ENCODE peak calls at places on chromosome 17, in six cellular contexts. R is left lung; A is GM23248; N is H1; C is naive thymus-derived CD4-positive, alpha-beta T cell; T is HepG2. E is an unnamed sample.

GRCh38 chr17:73998246-73999220 is 204.9 kb upstream of the RPL38 start:
- DNase-seq in R (peak; percentile 39), A (peak; percentile 42), N (peak; percentile 91), C (peak; percentile 33), T (peak; percentile 44), E (peak; percentile 20)

GRCh38 chr17:29019475-29020181 is 13.8 kb upstream of the SEZ6 start:
- DNase-seq in R (no peak), A (no peak), N (peak; percentile 72), C (no peak), T (no peak), E (no peak)

GRCh38 chr17:7955414-7956042 is 23.5 kb downstream of the CNTROB start:
- DNase-seq in R (no peak), A (peak; percentile 19), N (no peak), C (no peak), T (no peak), E (no peak)

GRCh38 chr17:58535431-58535830 is 21.0 kb upstream of the MTMR4 start:
- DNase-seq in R (no peak), A (peak; percentile 60), N (no peak), C (no peak), T (peak; percentile 81), E (no peak)

GRCh38 chr17:39209317-39210092 is 9.4 kb downstream of the RPL19 start:
- DNase-seq in R (peak; percentile 83), A (peak; percentile 91), N (peak; percentile 76), C (peak; percentile 83), T (no peak), E (peak; percentile 89)

GRCh38 chr17:32266389-32267269 is 997 bp downstream of the RHBDL3 start:
- DNase-seq in R (no peak), A (peak; percentile 30), N (peak; percentile 85), C (peak; percentile 20), T (no peak), E (no peak)

GRCh38 chr17:79950306-79950705 is 85.4 kb downstream of the TBC1D16 start:
- DNase-seq in R (no peak), A (no peak), N (peak; percentile 78), C (no peak), T (no peak), E (peak; percentile 49)

GRCh38 chr17:10192963-10193362 is 5.4 kb downstream of the GAS7 start:
- DNase-seq in R (no peak), A (peak; percentile 88), N (no peak), C (no peak), T (no peak), E (no peak)

GRCh38 chr17:17343160-17343735 is 40.1 kb downstream of the NT5M start:
- DNase-seq in R (no peak), A (no peak), N (no peak), C (no peak), T (no peak), E (no peak)

GRCh38 chr17:81930142-81931125 is 2.9 kb upstream of the MAFG start:
- DNase-seq in R (no peak), A (peak; percentile 47), N (no peak), C (no peak), T (no peak), E (no peak)

GRCh38 chr17:81931557-81932332 is 4.2 kb upstream of the MAFG start:
- DNase-seq in R (no peak), A (no peak), N (no peak), C (no peak), T (no peak), E (no peak)

GRCh38 chr17:81929253-81930141 is 2.0 kb upstream of the MAFG start:
- DNase-seq in R (no peak), A (no peak), N (no peak), C (no peak), T (no peak), E (no peak)

GRCh38 chr17:81932333-81932983 is 4.6 kb downstream of the PYCR1 start:
- DNase-seq in R (no peak), A (no peak), N (no peak), C (no peak), T (no peak), E (no peak)

GRCh38 chr17:81931189-81931556 is 3.6 kb upstream of the MAFG start:
- DNase-seq in R (no peak), A (no peak), N (no peak), C (no peak), T (no peak), E (no peak)
- H3K4me1 ChIP-seq in R (peaks cover 25% of the 10 kb centered on the region), A (peaks cover 6% of the 10 kb centered on the region), N (peaks cover 9% of the 10 kb centered on the region), C (peaks cover 10% of the 10 kb centered on the region), T (peaks cover 50% of the 10 kb centered on the region), E (peaks cover 1% of the 10 kb centered on the region)

DNA sequence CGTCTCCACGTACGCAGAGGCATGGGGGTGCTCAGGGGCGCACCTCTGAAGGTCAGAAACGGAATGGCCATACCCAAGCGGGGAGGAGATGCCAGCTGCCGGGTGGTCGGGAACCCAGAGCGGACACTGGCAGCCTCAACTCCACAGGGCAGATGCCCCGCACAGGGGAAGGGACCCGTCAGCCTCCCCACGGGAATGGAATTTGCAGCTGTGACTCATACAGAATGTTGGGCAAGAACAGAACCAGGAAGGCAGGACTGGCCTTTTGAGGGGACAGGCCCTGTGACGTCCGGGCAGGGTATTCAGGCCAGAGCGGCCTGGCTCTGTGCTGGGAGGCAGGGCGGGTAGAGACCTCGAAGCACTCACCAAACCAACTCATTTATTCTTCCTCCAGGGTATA is 7.5 kb downstream of the TK1 start:
- DNase-seq in R (peak; percentile 69), A (peak; percentile 52), N (no peak), C (no peak), T (no peak), E (peak; percentile 73)
- H3K4me1 ChIP-seq in R (peaks cover 56% of the 10 kb centered on the region), A (no peaks in the 10 kb centered on the region), N (no peaks in the 10 kb centered on the region), C (peaks cover 3% of the 10 kb centered on the region), T (peaks cover 18% of the 10 kb centered on the region), E (peaks cover 13% of the 10 kb centered on the region)

DNA sequence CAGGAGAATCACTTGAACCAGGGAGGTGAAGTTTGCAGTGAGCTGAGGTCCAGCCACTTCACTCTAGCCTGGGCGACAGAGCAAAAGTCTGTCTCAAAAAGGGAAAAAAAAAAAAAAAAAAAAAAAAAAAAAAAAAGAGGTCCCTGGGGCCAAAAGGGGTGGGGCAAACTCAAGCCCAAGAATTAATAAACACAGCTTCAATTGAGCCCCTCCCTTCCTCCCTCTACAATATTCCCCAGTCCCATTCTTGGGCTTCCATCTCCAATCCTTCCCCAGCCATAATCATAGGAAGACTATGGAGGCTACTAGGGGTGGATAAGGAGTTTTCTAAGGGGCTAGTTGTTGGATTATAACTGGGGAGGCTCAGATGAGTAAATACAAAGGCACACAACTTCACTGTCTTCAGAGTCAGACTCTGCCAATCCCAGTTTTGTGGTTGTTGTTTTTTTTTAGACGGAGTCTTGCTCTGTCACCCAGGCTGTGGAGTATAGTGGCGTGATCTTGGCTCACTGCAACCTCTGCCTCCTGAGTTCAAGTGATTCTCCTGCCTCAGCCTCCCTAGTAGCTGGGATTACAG is 9.5 kb downstream of the CAVIN1 start:
- DNase-seq in R (no peak), A (peak; percentile 56), N (no peak), C (no peak), T (no peak), E (no peak)
- H3K4me1 ChIP-seq in R (peaks cover 83% of the 10 kb centered on the region), A (peaks cover 75% of the 10 kb centered on the region), N (peaks cover 9% of the 10 kb centered on the region), C (peaks cover 3% of the 10 kb centered on the region), T (no peaks in the 10 kb centered on the region), E (peaks cover 15% of the 10 kb centered on the region)

GRCh38 chr17:6753565-6753964 is 2.3 kb upstream of the XAF1 start:
- DNase-seq in R (no peak), A (peak; percentile 4), N (no peak), C (no peak), T (no peak), E (no peak)
- H3K4me1 ChIP-seq in R (peaks cover 64% of the 10 kb centered on the region), A (peaks cover 33% of the 10 kb centered on the region), N (peaks cover 6% of the 10 kb centered on the region), C (peaks cover 29% of the 10 kb centered on the region), T (peaks cover 48% of the 10 kb centered on the region), E (peaks cover 24% of the 10 kb centered on the region)